ENCODE peak calls at places on chromosomes 5 and 9, in five cellular contexts. One of them, this sample, is unnamed.

GRCh38 chr9:82940386-82940785 is 122.6 kb downstream of the RASEF start:
- DNase-seq in foreskin fibroblast: no peak
- DNase-seq in effector memory CD4-positive, alpha-beta T cell: no peak
- DNase-seq in mammary epithelial cell: no peak
- DNase-seq in body of pancreas: no peak
- DNase-seq in this sample: no peak

GRCh38 chr5:6399978-6400910 is 21.9 kb upstream of the MED10 start:
- DNase-seq in foreskin fibroblast: peak; percentile 13
- DNase-seq in effector memory CD4-positive, alpha-beta T cell: no peak
- DNase-seq in mammary epithelial cell: peak; percentile 91
- DNase-seq in body of pancreas: no peak
- DNase-seq in this sample: peak; percentile 26

GRCh38 chr9:16314476-16314875 is 556.0 kb downstream of the BNC2 start:
- DNase-seq in foreskin fibroblast: no peak
- DNase-seq in effector memory CD4-positive, alpha-beta T cell: no peak
- DNase-seq in mammary epithelial cell: no peak
- DNase-seq in body of pancreas: no peak
- DNase-seq in this sample: no peak

GRCh38 chr5:59450245-59450644 is 443.3 kb downstream of the PDE4D start:
- DNase-seq in foreskin fibroblast: no peak
- DNase-seq in effector memory CD4-positive, alpha-beta T cell: no peak
- DNase-seq in mammary epithelial cell: no peak
- DNase-seq in body of pancreas: no peak
- DNase-seq in this sample: no peak

GRCh38 chr5:73606206-73606753 is 19.7 kb upstream of the ARHGEF28 start:
- DNase-seq in foreskin fibroblast: peak; percentile 38
- DNase-seq in effector memory CD4-positive, alpha-beta T cell: no peak
- DNase-seq in mammary epithelial cell: no peak
- DNase-seq in body of pancreas: no peak
- DNase-seq in this sample: no peak

GRCh38 chr9:127163409-127163808 is 41.0 kb upstream of the ANGPTL2 start:
- DNase-seq in foreskin fibroblast: peak; percentile 84
- DNase-seq in effector memory CD4-positive, alpha-beta T cell: no peak
- DNase-seq in mammary epithelial cell: peak; percentile 28
- DNase-seq in body of pancreas: no peak
- DNase-seq in this sample: peak; percentile 81

GRCh38 chr5:159038907-159039306 is 60.8 kb downstream of the EBF1 start:
- DNase-seq in foreskin fibroblast: peak; percentile 84
- DNase-seq in effector memory CD4-positive, alpha-beta T cell: no peak
- DNase-seq in mammary epithelial cell: no peak
- DNase-seq in body of pancreas: no peak
- DNase-seq in this sample: no peak

GRCh38 chr9:38263534-38263933 is 129.0 kb upstream of the ALDH1B1 start:
- DNase-seq in foreskin fibroblast: peak; percentile 14
- DNase-seq in effector memory CD4-positive, alpha-beta T cell: no peak
- DNase-seq in mammary epithelial cell: peak; percentile 31
- DNase-seq in body of pancreas: no peak
- DNase-seq in this sample: peak; percentile 9

GRCh38 chr5:150075233-150075632 is 11.1 kb downstream of the CSF1R start:
- DNase-seq in foreskin fibroblast: no peak
- DNase-seq in effector memory CD4-positive, alpha-beta T cell: no peak
- DNase-seq in mammary epithelial cell: no peak
- DNase-seq in body of pancreas: no peak
- DNase-seq in this sample: no peak

GRCh38 chr9:136886610-136887597 is 588 bp downstream of the TRAF2 start:
- DNase-seq in foreskin fibroblast: no peak
- DNase-seq in effector memory CD4-positive, alpha-beta T cell: no peak
- DNase-seq in mammary epithelial cell: peak; percentile 31
- DNase-seq in body of pancreas: peak; percentile 36
- DNase-seq in this sample: no peak

GRCh38 chr5:151799407-151799806 is 27.7 kb downstream of the G3BP1 start:
- DNase-seq in foreskin fibroblast: no peak
- DNase-seq in effector memory CD4-positive, alpha-beta T cell: no peak
- DNase-seq in mammary epithelial cell: peak; percentile 25
- DNase-seq in body of pancreas: no peak
- DNase-seq in this sample: no peak

GRCh38 chr9:129954868-129955550 is 88.0 kb downstream of the FNBP1 start:
- DNase-seq in foreskin fibroblast: no peak
- DNase-seq in effector memory CD4-positive, alpha-beta T cell: no peak
- DNase-seq in mammary epithelial cell: no peak
- DNase-seq in body of pancreas: no peak
- DNase-seq in this sample: no peak

GRCh38 chr9:71210326-71210725 is 88.9 kb upstream of the TRPM3 start:
- DNase-seq in foreskin fibroblast: no peak
- DNase-seq in effector memory CD4-positive, alpha-beta T cell: no peak
- DNase-seq in mammary epithelial cell: no peak
- DNase-seq in body of pancreas: no peak
- DNase-seq in this sample: no peak

GRCh38 chr5:149445739-149446369 is 66.8 kb upstream of the IL17B start:
- DNase-seq in foreskin fibroblast: peak; percentile 98
- DNase-seq in effector memory CD4-positive, alpha-beta T cell: no peak
- DNase-seq in mammary epithelial cell: peak; percentile 78
- DNase-seq in body of pancreas: no peak
- DNase-seq in this sample: peak; percentile 96

GRCh38 chr5:157860898-157861894 is 2.3 kb upstream of the CLINT1 start:
- DNase-seq in foreskin fibroblast: no peak
- DNase-seq in effector memory CD4-positive, alpha-beta T cell: no peak
- DNase-seq in mammary epithelial cell: no peak
- DNase-seq in body of pancreas: no peak
- DNase-seq in this sample: no peak

GRCh38 chr5:134438641-134439621 is 27.2 kb upstream of the CDKN2AIPNL start:
- DNase-seq in foreskin fibroblast: peak; percentile 98
- DNase-seq in effector memory CD4-positive, alpha-beta T cell: no peak
- DNase-seq in mammary epithelial cell: peak; percentile 98
- DNase-seq in body of pancreas: peak; percentile 74
- DNase-seq in this sample: peak; percentile 63

GRCh38 chr5:179262126-179262920 is 82.9 kb downstream of the ADAMTS2 start:
- DNase-seq in foreskin fibroblast: no peak
- DNase-seq in effector memory CD4-positive, alpha-beta T cell: no peak
- DNase-seq in mammary epithelial cell: no peak
- DNase-seq in body of pancreas: no peak
- DNase-seq in this sample: no peak

GRCh38 chr9:80957806-80958205 is 731.5 kb downstream of the TLE1 start:
- DNase-seq in foreskin fibroblast: peak; percentile 13
- DNase-seq in effector memory CD4-positive, alpha-beta T cell: no peak
- DNase-seq in mammary epithelial cell: peak; percentile 5
- DNase-seq in body of pancreas: no peak
- DNase-seq in this sample: no peak

GRCh38 chr5:10452768-10453331 is 11.2 kb downstream of the ROPN1L start:
- DNase-seq in foreskin fibroblast: peak; percentile 77
- DNase-seq in effector memory CD4-positive, alpha-beta T cell: no peak
- DNase-seq in mammary epithelial cell: peak; percentile 64
- DNase-seq in body of pancreas: no peak
- DNase-seq in this sample: peak; percentile 71

GRCh38 chr5:1385395-1386273 is 40.7 kb upstream of the CLPTM1L start:
- DNase-seq in foreskin fibroblast: peak; percentile 47
- DNase-seq in effector memory CD4-positive, alpha-beta T cell: peak; percentile 66
- DNase-seq in mammary epithelial cell: peak; percentile 33
- DNase-seq in body of pancreas: peak; percentile 93
- DNase-seq in this sample: peak; percentile 12

GRCh38 chr5:157046041-157046440 is 12.9 kb downstream of the HAVCR1 start:
- DNase-seq in foreskin fibroblast: no peak
- DNase-seq in effector memory CD4-positive, alpha-beta T cell: no peak
- DNase-seq in mammary epithelial cell: no peak
- DNase-seq in body of pancreas: peak; percentile 82
- DNase-seq in this sample: peak; percentile 11

GRCh38 chr9:69254223-69254622 is 70.8 kb upstream of the ENTREP1 start:
- DNase-seq in foreskin fibroblast: no peak
- DNase-seq in effector memory CD4-positive, alpha-beta T cell: no peak
- DNase-seq in mammary epithelial cell: no peak
- DNase-seq in body of pancreas: no peak
- DNase-seq in this sample: no peak

GRCh38 chr5:69372394-69372793 is 2.8 kb downstream of the RAD17 start:
- DNase-seq in foreskin fibroblast: no peak
- DNase-seq in effector memory CD4-positive, alpha-beta T cell: no peak
- DNase-seq in mammary epithelial cell: no peak
- DNase-seq in body of pancreas: no peak
- DNase-seq in this sample: no peak

GRCh38 chr9:105244996-105245719 is 707 bp downstream of the SLC44A1 start:
- DNase-seq in foreskin fibroblast: peak; percentile 43
- DNase-seq in effector memory CD4-positive, alpha-beta T cell: peak; percentile 24
- DNase-seq in mammary epithelial cell: peak; percentile 76
- DNase-seq in body of pancreas: peak; percentile 88
- DNase-seq in this sample: no peak

DNA sequence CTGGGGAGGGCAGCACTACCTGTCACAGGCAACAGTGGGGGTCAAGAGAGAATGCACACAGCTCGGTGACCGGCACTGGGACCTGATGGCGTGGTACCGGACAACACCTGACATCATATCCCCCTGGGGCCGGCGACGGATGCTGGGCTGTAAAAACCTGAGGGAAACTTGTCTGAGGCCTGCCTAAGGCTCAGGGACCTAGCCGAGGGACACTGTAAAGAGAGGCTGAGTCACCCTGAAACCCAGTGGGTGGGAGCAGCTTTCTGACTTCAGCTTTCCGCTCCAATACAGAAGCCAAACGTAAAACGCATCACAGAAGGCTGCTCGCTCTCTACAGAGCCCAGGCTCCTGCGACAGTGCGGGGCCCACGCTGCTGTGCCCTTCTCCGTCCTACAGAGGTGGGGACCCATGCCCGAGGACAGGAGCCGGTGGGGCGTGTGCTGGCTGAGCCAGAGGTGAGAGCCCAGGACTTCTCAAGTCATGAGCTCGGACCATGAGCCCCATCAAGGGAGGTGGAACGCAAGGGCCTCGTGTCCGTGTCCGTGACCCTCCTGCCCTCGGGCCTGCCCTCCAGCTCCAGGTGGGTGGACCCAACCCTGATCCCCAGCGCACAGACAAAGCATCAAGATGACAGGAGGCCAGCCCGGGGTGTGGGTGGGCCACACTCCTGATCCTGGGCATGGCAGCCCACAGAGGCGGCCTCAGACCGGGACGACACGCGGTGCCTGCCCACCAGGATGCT is 5.3 kb downstream of the RALGDS start:
- DNase-seq in foreskin fibroblast: no peak
- DNase-seq in effector memory CD4-positive, alpha-beta T cell: peak; percentile 41
- DNase-seq in mammary epithelial cell: no peak
- DNase-seq in body of pancreas: no peak
- DNase-seq in this sample: no peak
- H3K4me3 ChIP-seq in foreskin fibroblast: no peak overlapping the region
- H3K4me3 ChIP-seq in effector memory CD4-positive, alpha-beta T cell: no peak overlapping the region
- H3K4me3 ChIP-seq in mammary epithelial cell: no peak overlapping the region
- H3K4me3 ChIP-seq in body of pancreas: no peak overlapping the region
- H3K4me3 ChIP-seq in this sample: no peak overlapping the region

GRCh38 chr9:4137755-4138154 is 162.1 kb downstream of the GLIS3 start:
- DNase-seq in foreskin fibroblast: peak; percentile 79
- DNase-seq in effector memory CD4-positive, alpha-beta T cell: no peak
- DNase-seq in mammary epithelial cell: peak; percentile 56
- DNase-seq in body of pancreas: no peak
- DNase-seq in this sample: peak; percentile 51
- H3K4me3 ChIP-seq in foreskin fibroblast: no peak overlapping the region
- H3K4me3 ChIP-seq in effector memory CD4-positive, alpha-beta T cell: no peak overlapping the region
- H3K4me3 ChIP-seq in mammary epithelial cell: no peak overlapping the region
- H3K4me3 ChIP-seq in body of pancreas: no peak overlapping the region
- H3K4me3 ChIP-seq in this sample: no peak overlapping the region

GRCh38 chr9:684055-684949 is 157.2 kb upstream of the DMRT1 start:
- DNase-seq in foreskin fibroblast: peak; percentile 46
- DNase-seq in effector memory CD4-positive, alpha-beta T cell: no peak
- DNase-seq in mammary epithelial cell: peak; percentile 88
- DNase-seq in body of pancreas: no peak
- DNase-seq in this sample: no peak
- H3K4me3 ChIP-seq in foreskin fibroblast: peak overlapping the region; percentile 44
- H3K4me3 ChIP-seq in effector memory CD4-positive, alpha-beta T cell: no peak overlapping the region
- H3K4me3 ChIP-seq in mammary epithelial cell: peak overlapping the region; percentile 52
- H3K4me3 ChIP-seq in body of pancreas: no peak overlapping the region
- H3K4me3 ChIP-seq in this sample: peak overlapping the region; percentile 33

DNA sequence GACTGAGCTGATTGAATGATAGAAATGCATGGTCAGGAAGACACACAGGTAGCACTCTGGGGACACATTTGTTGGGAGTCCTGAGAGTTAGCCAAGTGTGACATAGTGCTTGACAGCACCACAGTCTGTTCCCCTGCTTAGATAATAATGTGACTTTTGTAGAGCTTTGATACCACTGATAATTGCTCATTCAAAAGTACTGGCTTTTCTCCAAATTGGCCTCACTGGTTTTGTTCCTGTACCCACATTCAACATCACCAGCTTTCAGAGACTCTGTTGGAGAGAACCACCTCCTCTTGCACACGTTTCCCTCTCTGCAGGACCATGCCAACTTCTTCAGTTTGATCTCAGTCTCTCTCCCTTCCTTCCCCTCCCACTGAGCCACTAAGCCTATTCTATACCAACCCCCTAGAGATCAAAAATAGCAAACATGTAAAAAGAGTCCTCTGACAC is 52.5 kb upstream of the IL7R start:
- DNase-seq in foreskin fibroblast: no peak
- DNase-seq in effector memory CD4-positive, alpha-beta T cell: no peak
- DNase-seq in mammary epithelial cell: no peak
- DNase-seq in body of pancreas: no peak
- DNase-seq in this sample: no peak
- H3K4me3 ChIP-seq in foreskin fibroblast: no peak overlapping the region
- H3K4me3 ChIP-seq in effector memory CD4-positive, alpha-beta T cell: no peak overlapping the region
- H3K4me3 ChIP-seq in mammary epithelial cell: no peak overlapping the region
- H3K4me3 ChIP-seq in body of pancreas: no peak overlapping the region
- H3K4me3 ChIP-seq in this sample: no peak overlapping the region

GRCh38 chr5:160159991-160160826 is 41.0 kb upstream of the PWWP2A start:
- DNase-seq in foreskin fibroblast: no peak
- DNase-seq in effector memory CD4-positive, alpha-beta T cell: no peak
- DNase-seq in mammary epithelial cell: peak; percentile 21
- DNase-seq in body of pancreas: no peak
- DNase-seq in this sample: no peak
- H3K4me3 ChIP-seq in foreskin fibroblast: no peak overlapping the region
- H3K4me3 ChIP-seq in effector memory CD4-positive, alpha-beta T cell: no peak overlapping the region
- H3K4me3 ChIP-seq in mammary epithelial cell: no peak overlapping the region
- H3K4me3 ChIP-seq in body of pancreas: no peak overlapping the region
- H3K4me3 ChIP-seq in this sample: no peak overlapping the region

GRCh38 chr9:94639996-94640376 is 668 bp upstream of the FBP1 start:
- DNase-seq in foreskin fibroblast: no peak
- DNase-seq in effector memory CD4-positive, alpha-beta T cell: no peak
- DNase-seq in mammary epithelial cell: no peak
- DNase-seq in body of pancreas: no peak
- DNase-seq in this sample: no peak
- H3K4me3 ChIP-seq in foreskin fibroblast: no peak overlapping the region
- H3K4me3 ChIP-seq in effector memory CD4-positive, alpha-beta T cell: peak overlapping the region; percentile 79
- H3K4me3 ChIP-seq in mammary epithelial cell: no peak overlapping the region
- H3K4me3 ChIP-seq in body of pancreas: peak overlapping the region; percentile 61
- H3K4me3 ChIP-seq in this sample: no peak overlapping the region

GRCh38 chr5:34034497-34035327 is 8.3 kb downstream of the C1QTNF3 start:
- DNase-seq in foreskin fibroblast: no peak
- DNase-seq in effector memory CD4-positive, alpha-beta T cell: no peak
- DNase-seq in mammary epithelial cell: no peak
- DNase-seq in body of pancreas: no peak
- DNase-seq in this sample: no peak
- H3K4me3 ChIP-seq in foreskin fibroblast: no peak overlapping the region
- H3K4me3 ChIP-seq in effector memory CD4-positive, alpha-beta T cell: no peak overlapping the region
- H3K4me3 ChIP-seq in mammary epithelial cell: no peak overlapping the region
- H3K4me3 ChIP-seq in body of pancreas: no peak overlapping the region
- H3K4me3 ChIP-seq in this sample: no peak overlapping the region